ENCODE peak calls at places on chromosomes 12 and 14, in five cellular contexts. X is DMS153; S is anterior cingulate cortex; F is stimulated activated CD8-positive, alpha-beta memory T cell treated with anti-CD3 and anti-CD28 coated beads, Interleukin-4, amount 100 ng/mL, for 4 hours; R is HTR-8/SVneo. Q is an unnamed sample.

GRCh38 chr12:116691205-116691604 is 46.7 kb downstream of the SPRING1 start:
- DNase-seq in R (no peak), X (no peak), F (no peak), S (no peak), Q (no peak)

GRCh38 chr14:85415015-85415712 is 114.8 kb upstream of the FLRT2 start:
- DNase-seq in R (peak), S (no peak), F (no peak), X (peak), Q (peak)

GRCh38 chr12:121578230-121579189 is 2.3 kb downstream of the KDM2B start:
- DNase-seq in S (no peak), R (no peak), F (no peak), X (no peak), Q (no peak)

GRCh38 chr12:93113317-93114006 is 184.4 kb upstream of the EEA1 start:
- DNase-seq in X (no peak), S (no peak), F (no peak), R (no peak), Q (no peak)

GRCh38 chr14:92953526-92953925 is 30.6 kb downstream of the CHGA start:
- DNase-seq in S (no peak), X (no peak), F (no peak), R (no peak), Q (no peak)

GRCh38 chr14:20632448-20632830 is 9.1 kb downstream of the OR6S1 start:
- DNase-seq in F (no peak), S (no peak), R (no peak), X (no peak), Q (no peak)

GRCh38 chr12:89651192-89651591 is 57.4 kb downstream of the ATP2B1 start:
- DNase-seq in R (no peak), X (no peak), S (no peak), F (no peak), Q (no peak)

GRCh38 chr14:88388741-88389282 is 3.4 kb downstream of the SPATA7 start:
- DNase-seq in R (no peak), X (no peak), F (no peak), S (no peak), Q (peak)

GRCh38 chr12:47377414-47378221 is 297.9 kb upstream of the AMIGO2 start:
- DNase-seq in F (no peak), R (peak), S (peak), X (no peak), Q (peak)

GRCh38 chr12:75561921-75562320 is 50.5 kb upstream of the KRR1 start:
- DNase-seq in X (no peak), F (no peak), S (no peak), R (no peak), Q (no peak)

GRCh38 chr12:12032771-12033588 is 37.8 kb upstream of the BCL2L14 start:
- DNase-seq in F (peak), S (peak), R (peak), X (peak), Q (peak)

GRCh38 chr12:118109088-118109487 is 5.3 kb upstream of the VSIG10 start:
- DNase-seq in X (no peak), R (no peak), S (no peak), F (no peak), Q (no peak)

GRCh38 chr14:93648440-93649168 is 139.7 kb downstream of the PRIMA1 start:
- DNase-seq in F (no peak), X (no peak), S (no peak), R (no peak), Q (peak)

GRCh38 chr14:69819607-69820006 is 22.6 kb upstream of the SLC10A1 start:
- DNase-seq in X (no peak), R (no peak), F (no peak), S (no peak), Q (no peak)

GRCh38 chr12:38890102-38890501 is 15.3 kb downstream of the CPNE8 start:
- DNase-seq in X (no peak), F (no peak), R (no peak), S (no peak), Q (no peak)

GRCh38 chr14:30657606-30658163 is 35.6 kb downstream of the SCFD1 start:
- DNase-seq in R (no peak), S (no peak), X (no peak), F (no peak), Q (no peak)

GRCh38 chr12:124869011-124869665 is 5.5 kb upstream of the SCARB1 start:
- DNase-seq in S (no peak), X (no peak), F (no peak), R (no peak), Q (no peak)

GRCh38 chr12:8590842-8591545 is 21.7 kb downstream of the AICDA start:
- DNase-seq in S (no peak), X (no peak), F (no peak), R (no peak), Q (no peak)

GRCh38 chr12:110170535-110171185 is 46.5 kb downstream of the IFT81 start:
- DNase-seq in R (no peak), S (no peak), F (no peak), X (no peak), Q (no peak)

GRCh38 chr14:104830781-104831180 is 29.9 kb downstream of the ZBTB42 start:
- DNase-seq in R (no peak), F (no peak), S (no peak), X (no peak), Q (no peak)

GRCh38 chr14:98548071-98548686 is 723.8 kb downstream of the BCL11B start:
- DNase-seq in X (no peak), F (peak), R (no peak), S (no peak), Q (no peak)

GRCh38 chr12:22525426-22525825 is 18.9 kb downstream of the C2CD5 start:
- DNase-seq in F (no peak), S (no peak), X (no peak), R (no peak), Q (no peak)

Q was measured in NCI-H460.